ENCODE peak calls at places on chromosomes 6 and 20, in ten cellular contexts. F is A549; I is Peyer's patch; O is H1; K is CD8-positive, alpha-beta T cell; U is thoracic aorta; P is tibial artery; D is Karpas-422; A is hepatocyte; H is GM23248. Q is an unnamed sample.

GRCh38 chr6:143782517-143782916 is 60.6 kb upstream of the LTV1 start:
- DNase-seq in P (no peak), A (no peak), H (peak; percentile 45), K (no peak), D (no peak), I (no peak), F (no peak), U (no peak), O (no peak), Q (no peak)

GRCh38 chr6:108803982-108804490 is 44.2 kb upstream of the ARMC2 start:
- DNase-seq in K (no peak), H (no peak), O (no peak), P (no peak), F (no peak), U (no peak), I (no peak), A (no peak), D (no peak), Q (no peak)

GRCh38 chr20:58852559-58853271 is at the start of gene GNAS:
- DNase-seq in D (peak; percentile 84), K (peak; percentile 18), A (peak; percentile 84), U (no peak), P (no peak), I (peak; percentile 65), H (peak; percentile 77), F (peak; percentile 62), O (peak; percentile 86), Q (no peak)

GRCh38 chr6:79538481-79538971 is 1.3 kb upstream of the LCA5 start:
- DNase-seq in P (no peak), F (no peak), O (no peak), K (no peak), I (no peak), U (no peak), H (peak; percentile 60), D (no peak), A (no peak), Q (no peak)

GRCh38 chr6:33589723-33590530 is 9.9 kb upstream of the BAK1 start:
- DNase-seq in I (peak; percentile 90), K (no peak), P (peak; percentile 47), H (peak; percentile 97), A (peak; percentile 93), D (peak; percentile 80), F (peak; percentile 77), U (no peak), O (peak; percentile 89), Q (no peak)

GRCh38 chr6:21504790-21505189 is 88.8 kb upstream of the SOX4 start:
- DNase-seq in U (no peak), H (no peak), I (no peak), A (no peak), F (no peak), K (no peak), P (no peak), O (no peak), D (no peak), Q (no peak)

GRCh38 chr20:22924949-22925612 is 110.0 kb upstream of the SSTR4 start:
- DNase-seq in O (no peak), K (no peak), P (no peak), U (no peak), H (no peak), I (no peak), A (no peak), D (no peak), F (no peak), Q (no peak)

GRCh38 chr20:36470482-36471062 is 70.7 kb upstream of the MYL9 start:
- DNase-seq in U (no peak), P (no peak), H (no peak), A (no peak), D (no peak), K (no peak), O (no peak), F (no peak), I (no peak), Q (no peak)

GRCh38 chr6:112054520-112055160 is 736 bp downstream of the CCN6 start:
- DNase-seq in I (no peak), H (peak; percentile 12), K (no peak), F (no peak), U (no peak), D (no peak), O (no peak), P (no peak), A (peak; percentile 18), Q (no peak)

GRCh38 chr6:44702292-44702691 is 314.8 kb downstream of the CDC5L start:
- DNase-seq in F (no peak), K (no peak), P (no peak), O (no peak), A (no peak), H (peak; percentile 57), D (no peak), U (no peak), I (no peak), Q (no peak)

DNA sequence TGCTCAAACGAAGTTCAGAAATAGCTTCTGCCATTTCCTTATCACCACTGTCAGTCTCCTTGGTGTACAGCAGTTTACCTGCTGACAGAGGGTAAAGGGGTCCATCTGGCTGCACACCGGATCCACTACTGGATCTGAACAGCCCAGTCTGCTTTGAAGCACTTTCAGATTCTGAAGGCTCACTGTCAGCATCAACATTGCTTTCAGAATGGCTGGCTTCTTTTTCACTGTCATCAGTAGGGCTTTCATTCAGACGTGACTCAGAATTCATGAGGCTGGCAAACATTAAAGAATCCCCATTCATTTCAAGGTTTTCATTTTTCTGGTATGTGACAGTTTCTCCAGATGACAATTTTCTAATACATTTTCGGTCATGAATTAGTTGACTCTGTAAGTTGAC is 21.0 kb upstream of the PNISR start:
- DNase-seq in K (no peak), H (no peak), P (no peak), D (no peak), A (no peak), I (no peak), O (no peak), U (no peak), F (no peak), Q (no peak)
- H3K9me3 ChIP-seq in K (no peaks in the 10 kb centered on the region), H (no peaks in the 10 kb centered on the region), P (no peaks in the 10 kb centered on the region), D (no peaks in the 10 kb centered on the region), A (no peaks in the 10 kb centered on the region), I (no peaks in the 10 kb centered on the region), O (no peaks in the 10 kb centered on the region), U (no peaks in the 10 kb centered on the region), F (no peaks in the 10 kb centered on the region), Q (no peaks in the 10 kb centered on the region)

GRCh38 chr6:31113861-31114539 is 600 bp upstream of the PSORS1C1 start:
- DNase-seq in H (peak; percentile 91), O (no peak), D (no peak), K (no peak), P (no peak), A (peak; percentile 26), I (no peak), U (no peak), F (no peak), Q (no peak)
- H3K9me3 ChIP-seq in H (no peaks in the 10 kb centered on the region), O (no peaks in the 10 kb centered on the region), D (no peaks in the 10 kb centered on the region), K (no peaks in the 10 kb centered on the region), P (no peaks in the 10 kb centered on the region), A (no peaks in the 10 kb centered on the region), I (no peaks in the 10 kb centered on the region), U (no peaks in the 10 kb centered on the region), F (no peaks in the 10 kb centered on the region), Q (no peaks in the 10 kb centered on the region)

DNA sequence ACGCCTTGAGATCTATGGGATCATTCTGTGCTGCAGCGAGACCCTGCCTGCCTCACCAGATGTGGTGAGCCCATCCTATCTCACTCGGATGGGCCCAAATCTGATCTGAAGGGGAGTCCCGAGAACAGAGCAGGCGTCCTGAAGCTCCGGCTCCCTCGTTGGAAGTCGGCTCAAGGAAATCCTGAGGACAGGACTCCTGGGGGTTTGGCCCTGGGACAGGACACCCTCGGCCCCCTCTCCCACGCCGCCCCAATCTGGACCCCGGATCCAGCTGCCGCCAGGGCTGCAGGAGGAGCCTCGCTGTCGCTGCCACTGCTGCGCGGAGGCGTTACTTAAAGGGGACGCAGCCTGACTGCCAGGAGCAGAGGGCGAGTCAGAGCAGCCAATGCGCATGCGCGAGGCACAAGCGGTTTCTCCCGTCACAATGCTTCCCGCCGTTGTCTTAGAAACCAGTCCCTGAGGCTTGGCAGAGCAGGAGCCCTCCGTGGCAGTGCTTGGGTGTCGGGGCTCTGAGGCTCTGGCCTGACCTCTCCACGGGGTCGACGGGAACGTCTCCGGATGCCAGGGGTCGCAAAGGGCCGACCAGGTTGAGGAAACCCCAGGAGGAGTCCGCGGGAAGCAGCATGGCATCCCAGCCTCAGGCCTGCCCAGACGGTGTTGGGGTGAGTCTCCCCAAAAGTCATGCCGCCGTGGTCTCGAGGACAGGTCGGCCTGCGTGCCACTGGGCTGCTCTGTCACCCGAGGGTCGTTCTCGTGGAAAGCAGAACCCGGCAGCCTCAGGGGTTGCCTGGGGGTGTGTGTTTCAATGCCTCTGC is 1567.8 kb upstream of the DEFB115 start:
- DNase-seq in K (no peak), A (no peak), O (no peak), P (peak; percentile 16), U (no peak), H (peak; percentile 42), I (peak; percentile 46), D (no peak), F (no peak), Q (no peak)
- H3K9me3 ChIP-seq in K (no peaks in the 10 kb centered on the region), A (no peaks in the 10 kb centered on the region), O (peaks cover 24% of the 10 kb centered on the region), P (no peaks in the 10 kb centered on the region), U (no peaks in the 10 kb centered on the region), H (no peaks in the 10 kb centered on the region), I (peaks cover 5% of the 10 kb centered on the region), D (no peaks in the 10 kb centered on the region), F (no peaks in the 10 kb centered on the region), Q (peaks cover 10% of the 10 kb centered on the region)

GRCh38 chr20:57078101-57078500 is 188.3 kb downstream of the BMP7 start:
- DNase-seq in A (no peak), U (no peak), H (no peak), I (no peak), K (no peak), F (no peak), O (no peak), D (no peak), P (no peak), Q (no peak)

GRCh38 chr20:57076951-57077350 is 189.5 kb downstream of the BMP7 start:
- DNase-seq in I (no peak), H (no peak), O (no peak), U (no peak), D (no peak), F (no peak), P (no peak), K (no peak), A (no peak), Q (no peak)

GRCh38 chr20:57076202-57076651 is 190.2 kb downstream of the BMP7 start:
- DNase-seq in H (peak; percentile 88), O (no peak), U (no peak), K (no peak), P (no peak), D (no peak), A (peak; percentile 42), F (peak; percentile 36), I (no peak), Q (no peak)

GRCh38 chr20:57080796-57081195 is 185.6 kb downstream of the BMP7 start:
- DNase-seq in A (no peak), D (no peak), P (no peak), I (no peak), H (peak; percentile 71), U (no peak), K (no peak), O (no peak), F (peak; percentile 33), Q (no peak)

GRCh38 chr20:57079016-57080005 is 187.1 kb downstream of the BMP7 start:
- DNase-seq in A (no peak), I (no peak), O (no peak), U (no peak), D (no peak), H (peak; percentile 41), K (no peak), F (no peak), P (no peak), Q (no peak)
- H3K9me3 ChIP-seq in A (peaks cover 3% of the 10 kb centered on the region), I (no peaks in the 10 kb centered on the region), O (peaks cover 5% of the 10 kb centered on the region), U (peaks cover 21% of the 10 kb centered on the region), D (peaks cover 8% of the 10 kb centered on the region), H (no peaks in the 10 kb centered on the region), K (no peaks in the 10 kb centered on the region), F (peaks cover 35% of the 10 kb centered on the region), P (no peaks in the 10 kb centered on the region), Q (no peaks in the 10 kb centered on the region)

GRCh38 chr6:110415297-110415916 is at the start of gene DDO:
- DNase-seq in H (peak; percentile 9), I (peak; percentile 76), F (no peak), U (peak; percentile 77), D (no peak), P (peak; percentile 77), O (no peak), K (no peak), A (no peak), Q (no peak)
- H3K9me3 ChIP-seq in H (no peaks in the 10 kb centered on the region), I (no peaks in the 10 kb centered on the region), F (no peaks in the 10 kb centered on the region), U (no peaks in the 10 kb centered on the region), D (no peaks in the 10 kb centered on the region), P (no peaks in the 10 kb centered on the region), O (peaks cover 9% of the 10 kb centered on the region), K (no peaks in the 10 kb centered on the region), A (no peaks in the 10 kb centered on the region), Q (no peaks in the 10 kb centered on the region)

Q was measured in iPS DF 6.9.